ENCODE peak calls at places on chromosomes 11 and 22, in seven cellular contexts. K is hepatocyte, M is mammary epithelial cell, P is endothelial cell of umbilical vein, Q is PC-9, I is PC-3, J is OCI-LY7. L is an unnamed sample.

GRCh38 chr11:18171377-18172000 is 1.1 kb upstream of the MRGPRX4 start:
- DNase-seq in K (peak; percentile 52), M (peak; percentile 35), P (no peak), Q (no peak), I (peak; percentile 51), J (peak; percentile 56), L (peak; percentile 56)

GRCh38 chr22:48500481-48501230 is 1327.0 kb downstream of the BRD1 start:
- DNase-seq in K (peak; percentile 34), M (no peak), P (no peak), Q (peak; percentile 30), I (no peak), J (no peak), L (no peak)

GRCh38 chr11:57085604-57086003 is 96.1 kb upstream of the LRRC55 start:
- DNase-seq in K (no peak), M (no peak), P (peak; percentile 48), Q (no peak), I (peak; percentile 31), J (no peak), L (no peak)

GRCh38 chr11:68651208-68651984 is 32.9 kb upstream of the GAL start:
- DNase-seq in K (peak; percentile 5), M (peak; percentile 8), P (no peak), Q (no peak), I (no peak), J (no peak), L (no peak)

GRCh38 chr22:19798825-19799224 is 38.2 kb downstream of the TBX1 start:
- DNase-seq in K (no peak), M (no peak), P (no peak), Q (no peak), I (no peak), J (no peak), L (no peak)

GRCh38 chr11:128840137-128840536 is 27.0 kb downstream of the KCNJ1 start:
- DNase-seq in K (no peak), M (no peak), P (peak; percentile 49), Q (no peak), I (no peak), J (no peak), L (no peak)

GRCh38 chr11:20337526-20338154 is 25.9 kb upstream of the HTATIP2 start:
- DNase-seq in K (peak; percentile 54), M (peak; percentile 8), P (peak; percentile 43), Q (no peak), I (peak; percentile 47), J (peak; percentile 4), L (peak; percentile 72)

GRCh38 chr11:83656931-83657330 is 370.8 kb upstream of the CCDC90B start:
- DNase-seq in K (no peak), M (no peak), P (no peak), Q (no peak), I (no peak), J (no peak), L (no peak)

GRCh38 chr22:45946805-45947600 is 30.0 kb downstream of the WNT7B start:
- DNase-seq in K (no peak), M (no peak), P (no peak), Q (no peak), I (no peak), J (no peak), L (peak; percentile 59)

GRCh38 chr11:6586434-6587359 is 16.7 kb downstream of the RRP8 start:
- DNase-seq in K (peak; percentile 47), M (no peak), P (no peak), Q (no peak), I (no peak), J (no peak), L (no peak)

GRCh38 chr11:94880216-94880615 is 93.1 kb downstream of the CWC15 start:
- DNase-seq in K (no peak), M (peak; percentile 91), P (no peak), Q (peak; percentile 98), I (peak; percentile 99), J (no peak), L (no peak)

GRCh38 chr11:62611705-62612365 is 740 bp downstream of the EML3 start:
- DNase-seq in K (peak; percentile 73), M (peak; percentile 50), P (peak; percentile 66), Q (no peak), I (peak; percentile 52), J (peak; percentile 26), L (peak; percentile 86)

GRCh38 chr11:65496304-65497140 is 2.3 kb upstream of the MALAT1 start:
- DNase-seq in K (peak; percentile 24), M (no peak), P (peak; percentile 56), Q (no peak), I (no peak), J (no peak), L (no peak)

GRCh38 chr11:57325735-57326048 is 940 bp upstream of the TNKS1BP1 start:
- DNase-seq in K (peak; percentile 73), M (no peak), P (peak; percentile 83), Q (no peak), I (no peak), J (peak; percentile 19), L (no peak)

GRCh38 chr22:29793396-29793795 is 26.2 kb downstream of the UQCR10 start:
- DNase-seq in K (no peak), M (no peak), P (no peak), Q (no peak), I (no peak), J (no peak), L (no peak)
- H4K20me1 ChIP-seq in K (no peaks in the 10 kb centered on the region), M (no peaks in the 10 kb centered on the region), P (no peaks in the 10 kb centered on the region), Q (no peaks in the 10 kb centered on the region), I (no peaks in the 10 kb centered on the region), J (no peaks in the 10 kb centered on the region), L (no peaks in the 10 kb centered on the region)

GRCh38 chr11:123439616-123440015 is 9.5 kb downstream of the GRAMD1B start:
- DNase-seq in K (no peak), M (no peak), P (no peak), Q (peak; percentile 43), I (peak; percentile 28), J (no peak), L (no peak)

GRCh38 chr11:123449436-123449835 is 19.4 kb downstream of the GRAMD1B start:
- DNase-seq in K (no peak), M (no peak), P (no peak), Q (no peak), I (no peak), J (no peak), L (no peak)

GRCh38 chr11:123441161-123441560 is 11.1 kb downstream of the GRAMD1B start:
- DNase-seq in K (no peak), M (no peak), P (no peak), Q (no peak), I (no peak), J (no peak), L (no peak)

GRCh38 chr11:123448798-123449197 is 18.7 kb downstream of the GRAMD1B start:
- DNase-seq in K (no peak), M (no peak), P (no peak), Q (no peak), I (no peak), J (no peak), L (no peak)

GRCh38 chr11:123443851-123444623 is 14.0 kb downstream of the GRAMD1B start:
- DNase-seq in K (no peak), M (no peak), P (no peak), Q (no peak), I (no peak), J (no peak), L (no peak)
- H4K20me1 ChIP-seq in K (no peaks in the 10 kb centered on the region), M (no peaks in the 10 kb centered on the region), P (no peaks in the 10 kb centered on the region), Q (no peaks in the 10 kb centered on the region), I (no peaks in the 10 kb centered on the region), J (no peaks in the 10 kb centered on the region), L (no peaks in the 10 kb centered on the region)

DNA sequence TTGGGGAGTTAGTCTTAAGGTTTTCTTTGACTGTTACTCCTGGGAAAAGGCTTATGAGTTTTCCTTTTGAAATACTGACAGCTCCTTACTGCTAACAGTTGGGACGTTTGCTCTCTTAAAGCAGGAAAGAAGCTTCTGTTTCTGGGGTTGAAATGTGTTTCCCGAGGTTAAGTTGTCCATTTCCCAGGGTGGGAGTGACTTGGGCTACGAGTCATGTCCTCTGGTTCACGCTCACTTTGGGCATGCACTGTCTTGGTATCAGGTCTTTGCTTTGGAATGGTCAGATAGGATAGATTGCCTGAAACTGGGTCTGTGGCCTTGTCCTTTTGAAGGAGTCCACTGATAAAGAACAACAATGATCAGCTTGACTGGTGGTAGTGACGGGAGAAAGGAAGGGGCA is 81.3 kb downstream of the TEAD1 start:
- DNase-seq in K (no peak), M (peak; percentile 56), P (no peak), Q (no peak), I (no peak), J (no peak), L (no peak)
- H4K20me1 ChIP-seq in K (peaks cover 34% of the 10 kb centered on the region), M (no peaks in the 10 kb centered on the region), P (no peaks in the 10 kb centered on the region), Q (peaks cover 3% of the 10 kb centered on the region), I (peaks cover 14% of the 10 kb centered on the region), J (no peaks in the 10 kb centered on the region), L (no peaks in the 10 kb centered on the region)

DNA sequence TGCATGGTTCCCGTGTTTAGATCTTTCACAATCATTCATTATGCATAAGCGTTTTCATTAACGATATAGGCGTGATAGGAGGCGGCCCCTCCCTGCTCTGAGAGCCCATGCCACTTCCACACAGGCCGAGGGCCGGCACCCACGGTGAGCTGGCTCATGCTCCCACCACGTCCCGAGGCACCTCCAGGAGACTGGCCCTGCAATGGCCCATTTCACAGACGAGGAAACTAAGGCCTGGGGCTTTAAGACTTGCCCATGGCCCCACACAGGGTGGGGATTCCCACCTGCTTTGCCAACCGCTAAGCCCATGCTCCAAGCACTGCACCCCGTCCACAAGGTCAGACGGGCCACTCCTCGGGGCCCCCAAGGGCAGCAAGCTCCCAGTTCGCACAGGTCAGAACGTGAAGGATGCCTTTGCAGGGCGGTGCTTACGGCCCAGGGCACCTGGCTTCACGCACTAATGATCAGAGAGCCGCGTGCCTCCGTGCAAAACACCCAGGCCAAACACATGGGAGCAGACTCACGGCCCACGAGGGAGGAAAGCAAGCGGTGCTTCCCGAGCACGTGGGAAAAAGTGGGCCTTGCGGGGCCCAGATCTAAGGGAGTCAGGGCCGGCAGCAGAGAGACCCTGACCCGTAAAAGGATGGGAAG is 8.3 kb downstream of the OSBPL5 start:
- DNase-seq in K (no peak), M (no peak), P (no peak), Q (no peak), I (no peak), J (peak; percentile 80), L (no peak)
- H4K20me1 ChIP-seq in K (peaks cover 16% of the 10 kb centered on the region), M (no peaks in the 10 kb centered on the region), P (no peaks in the 10 kb centered on the region), Q (no peaks in the 10 kb centered on the region), I (no peaks in the 10 kb centered on the region), J (no peaks in the 10 kb centered on the region), L (peaks cover 8% of the 10 kb centered on the region)

DNA sequence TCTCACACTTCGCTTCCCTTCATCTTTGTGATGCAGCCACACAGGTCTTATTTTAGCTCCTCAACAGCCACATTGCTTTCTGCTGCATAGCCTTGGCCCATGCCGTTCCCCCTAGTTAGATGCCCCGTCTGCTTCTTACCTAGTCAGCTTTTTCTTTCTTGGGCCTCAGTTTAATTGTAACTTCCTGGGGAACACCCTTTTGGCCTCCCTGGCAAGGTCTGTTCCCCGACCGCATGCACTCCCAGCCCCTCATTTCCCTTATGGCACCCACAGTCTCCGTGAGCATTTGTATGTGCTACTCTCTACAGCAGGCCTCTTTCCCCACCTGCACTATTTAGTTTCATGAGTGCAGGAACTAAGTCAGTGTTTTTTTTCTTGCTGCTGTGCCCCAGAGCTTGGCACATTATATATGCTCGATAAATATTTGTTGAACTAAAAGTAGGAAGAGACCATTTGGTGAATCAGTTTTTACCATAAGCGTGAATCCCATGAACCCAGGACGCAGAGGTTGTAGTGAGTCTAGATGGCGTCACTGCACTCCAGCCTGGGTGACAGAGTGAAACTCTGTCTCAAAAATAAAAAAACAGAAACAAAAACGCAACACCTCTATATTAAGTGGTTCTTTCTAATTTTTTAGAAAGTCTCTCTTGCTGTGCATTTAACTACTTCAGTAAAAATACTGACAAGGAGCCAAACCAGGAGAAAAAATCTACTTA is 38.5 kb downstream of the TNRC6B start:
- DNase-seq in K (no peak), M (no peak), P (no peak), Q (no peak), I (no peak), J (peak; percentile 54), L (peak; percentile 75)
- H4K20me1 ChIP-seq in K (peaks cover 57% of the 10 kb centered on the region), M (no peaks in the 10 kb centered on the region), P (no peaks in the 10 kb centered on the region), Q (peaks cover 32% of the 10 kb centered on the region), I (no peaks in the 10 kb centered on the region), J (peaks cover 8% of the 10 kb centered on the region), L (no peaks in the 10 kb centered on the region)